ENCODE peak calls at places on chromosome 12, in eight cellular contexts. I, G, A, E, P, Z, W and L are unnamed samples.

GRCh38 chr12:121799842-121800693 is 3.7 kb upstream of the SETD1B start:
- DNase-seq in I (peak; percentile 94), E (peak; percentile 91), Z (peak; percentile 70), P (no peak), W (peak; percentile 82), G (peak; percentile 78), A (no peak), L (no peak)

GRCh38 chr12:11622774-11623375 is 26.6 kb upstream of the ETV6 start:
- DNase-seq in P (no peak), W (no peak), G (no peak), I (no peak), E (no peak), Z (no peak), A (no peak), L (peak; percentile 22)

GRCh38 chr12:4786795-4787194 is 66.6 kb downstream of the GALNT8 start:
- DNase-seq in W (no peak), A (no peak), P (no peak), I (no peak), E (no peak), Z (no peak), G (no peak), L (no peak)

GRCh38 chr12:38269897-38270296 is 46.7 kb upstream of the ALG10B start:
- DNase-seq in G (no peak), I (no peak), W (no peak), P (no peak), E (no peak), A (no peak), Z (no peak), L (no peak)

GRCh38 chr12:103013741-103014140 is 56.3 kb downstream of the ASCL1 start:
- DNase-seq in I (no peak), E (no peak), G (no peak), W (no peak), A (no peak), P (no peak), Z (no peak), L (no peak)

GRCh38 chr12:2265461-2266167 is 212.8 kb downstream of the CACNA1C start:
- DNase-seq in G (no peak), I (no peak), Z (no peak), P (no peak), E (no peak), W (no peak), A (no peak), L (no peak)

GRCh38 chr12:39240573-39240972 is 202.3 kb downstream of the KIF21A start:
- DNase-seq in I (no peak), Z (no peak), G (no peak), P (no peak), W (no peak), A (no peak), E (no peak), L (no peak)

GRCh38 chr12:105142259-105142658 is 34.7 kb downstream of the WASHC4 start:
- DNase-seq in G (no peak), E (no peak), W (no peak), Z (no peak), P (no peak), I (no peak), A (no peak), L (no peak)

GRCh38 chr12:7588703-7589329 is 76.9 kb downstream of the APOBEC1 start:
- DNase-seq in P (peak; percentile 20), I (peak; percentile 56), E (peak; percentile 77), A (no peak), G (peak; percentile 47), W (peak; percentile 48), Z (no peak), L (no peak)

GRCh38 chr12:100908501-100908900 is 113.9 kb downstream of the ANO4 start:
- DNase-seq in P (no peak), Z (no peak), I (no peak), E (no peak), G (no peak), A (peak; percentile 56), W (no peak), L (no peak)

GRCh38 chr12:105423921-105424320 is 93.4 kb downstream of the C12orf75 start:
- DNase-seq in G (no peak), P (no peak), A (no peak), Z (no peak), I (no peak), E (no peak), W (no peak), L (no peak)

GRCh38 chr12:41486718-41487117 is 298.6 kb downstream of the PDZRN4 start:
- DNase-seq in G (no peak), P (no peak), I (no peak), A (no peak), E (no peak), W (no peak), Z (no peak), L (no peak)

GRCh38 chr12:123269395-123269892 is 2.2 kb downstream of the CDK2AP1 start:
- DNase-seq in P (peak; percentile 80), E (no peak), G (no peak), A (no peak), Z (peak; percentile 80), W (peak; percentile 58), I (no peak), L (no peak)

GRCh38 chr12:113896194-113896593 is 69.9 kb downstream of the RBM19 start:
- DNase-seq in P (no peak), W (no peak), E (peak; percentile 29), I (no peak), Z (peak; percentile 28), A (no peak), G (no peak), L (no peak)

GRCh38 chr12:51886021-51886710 is 1.7 kb upstream of the ANKRD33 start:
- DNase-seq in A (peak; percentile 83), I (peak; percentile 55), W (peak; percentile 50), E (no peak), P (no peak), Z (no peak), G (peak; percentile 29), L (no peak)

GRCh38 chr12:80373666-80374065 is 70.4 kb upstream of the PTPRQ start:
- DNase-seq in G (no peak), A (no peak), W (no peak), I (no peak), E (no peak), Z (no peak), P (no peak), L (no peak)

GRCh38 chr12:116133149-116133548 is 144.3 kb downstream of the MED13L start:
- DNase-seq in G (no peak), A (no peak), P (no peak), W (no peak), E (no peak), Z (no peak), I (no peak), L (no peak)

GRCh38 chr12:103138538-103138937 is 181.1 kb downstream of the ASCL1 start:
- DNase-seq in G (no peak), A (no peak), W (no peak), P (no peak), Z (no peak), I (no peak), E (no peak), L (no peak)

GRCh38 chr12:64323006-64323405 is 67.6 kb downstream of the C12orf56 start:
- DNase-seq in E (no peak), Z (no peak), G (no peak), W (no peak), I (no peak), P (no peak), A (no peak), L (no peak)

GRCh38 chr12:108811411-108812185 is 45.8 kb downstream of the SSH1 start:
- DNase-seq in I (no peak), Z (no peak), A (no peak), G (no peak), W (no peak), E (no peak), P (no peak), L (no peak)

DNA sequence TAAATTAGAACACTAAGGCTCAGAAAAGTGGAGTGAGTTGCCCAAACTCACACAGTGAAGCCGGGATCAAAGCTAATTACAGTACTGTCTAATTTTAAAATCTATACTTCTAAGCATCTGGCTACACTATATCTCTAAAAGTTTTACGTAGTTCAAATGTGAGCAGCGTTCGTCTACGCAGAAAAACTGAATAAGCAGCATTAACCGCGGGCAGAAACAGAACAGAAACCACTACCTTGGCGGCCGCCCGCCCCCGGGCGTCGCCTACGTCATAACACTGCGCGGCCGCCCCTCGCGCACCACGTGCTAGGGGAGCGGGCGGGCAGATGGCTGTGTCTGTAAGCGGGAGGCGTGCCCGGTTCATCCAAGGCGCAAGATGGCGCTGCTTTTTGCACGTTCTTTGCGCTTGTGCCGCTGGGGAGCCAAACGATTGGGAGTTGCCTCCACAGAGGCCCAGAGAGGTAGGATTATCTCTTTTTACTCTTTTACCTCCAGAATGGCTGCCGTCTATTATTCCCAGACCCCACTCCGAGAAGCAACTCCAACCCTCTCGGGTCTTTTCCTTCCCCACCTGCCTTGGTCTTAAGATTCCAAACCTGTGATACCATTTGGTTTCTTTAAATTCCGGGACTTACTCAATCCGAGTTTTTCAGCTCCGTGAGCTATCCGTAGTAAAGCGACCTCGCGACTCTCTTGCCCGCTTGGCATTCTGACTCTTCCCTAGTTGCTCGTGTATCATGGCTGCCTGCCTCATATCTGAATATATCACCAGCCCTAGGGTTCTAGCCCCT is at the start of gene SPRYD4:
- DNase-seq in I (peak; percentile 92), P (peak; percentile 90), W (peak; percentile 96), G (peak; percentile 78), E (peak; percentile 92), Z (peak; percentile 88), A (no peak), L (peak; percentile 77)
- TF ChIP-seq CTCF in I (peak; percentile 55), P (no peak), W (peak; percentile 64), G (no peak), E (no peak), Z (no peak), A (peak; percentile 31), L (peak; percentile 67)

DNA sequence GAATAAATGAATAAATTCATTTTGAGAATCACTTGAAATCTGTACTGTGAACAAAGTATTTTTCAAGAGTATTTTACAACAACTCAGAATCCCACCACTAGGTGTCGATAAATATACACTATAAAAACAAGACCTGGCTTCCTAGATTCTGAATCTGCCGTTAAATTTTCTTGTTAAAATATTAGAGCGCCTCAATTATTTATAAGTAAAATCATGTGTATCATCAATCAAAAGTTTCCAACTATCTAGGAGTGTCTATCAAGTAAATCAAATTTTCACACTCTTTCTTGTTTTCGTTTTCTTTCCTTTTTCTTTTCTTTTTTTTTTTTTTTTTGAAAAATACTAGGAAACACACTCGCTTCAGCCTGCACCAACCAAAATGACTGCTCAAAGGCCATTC is 179.2 kb upstream of the DCN start:
- DNase-seq in A (no peak), Z (no peak), P (no peak), W (peak; percentile 9), E (peak; percentile 12), G (no peak), I (peak; percentile 10), L (peak; percentile 42)
- TF ChIP-seq CTCF in A (peak; percentile 57), Z (peak; percentile 74), P (peak; percentile 84), W (no peak), E (peak; percentile 37), G (no peak), I (peak; percentile 85), L (peak; percentile 59)

DNA sequence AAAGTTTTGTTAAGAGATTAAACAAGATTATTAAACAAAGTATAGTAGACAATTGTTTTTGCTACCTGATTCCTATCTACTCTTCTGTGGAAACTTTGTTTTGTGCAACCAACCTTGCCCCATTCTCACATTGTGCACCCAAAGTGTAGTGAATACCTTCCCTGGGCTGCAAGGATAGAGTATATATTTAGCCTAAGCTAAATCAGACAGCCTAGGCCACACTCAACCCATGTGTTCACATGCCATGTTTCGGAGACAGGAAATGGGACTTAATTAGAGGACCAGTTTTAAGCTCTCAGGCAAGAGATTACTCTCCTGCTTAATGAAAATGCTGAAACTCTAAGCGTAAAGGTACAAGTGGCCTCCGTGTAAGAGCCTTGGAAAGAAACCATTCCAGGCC is 734.9 kb upstream of the USP15 start:
- DNase-seq in E (no peak), Z (no peak), P (no peak), A (no peak), I (no peak), W (no peak), G (no peak), L (no peak)
- TF ChIP-seq CTCF in E (no peak), Z (no peak), P (no peak), A (no peak), I (no peak), W (no peak), G (no peak), L (no peak)

GRCh38 chr12:16939871-16940306 is 333.9 kb upstream of the LMO3 start:
- DNase-seq in A (peak; percentile 59), Z (peak; percentile 22), E (peak; percentile 82), G (no peak), W (peak; percentile 41), P (peak; percentile 64), I (peak; percentile 56), L (peak; percentile 92)
- TF ChIP-seq CTCF in A (peak; percentile 99), Z (peak; percentile 59), E (peak; percentile 99), G (no peak), W (peak; percentile 68), P (peak; percentile 97), I (peak; percentile 78), L (peak; percentile 99)